ENCODE peak calls at places on chromosome 2, in ten cellular contexts. U is foreskin keratinocyte; R is right cardiac atrium; V is GM12891; J is fibroblast of villous mesenchyme; G is AG10803; E is amniotic stem cell; X is HFFc6; I is tibial artery; W is activated CD4-positive, alpha-beta T cell treated with anti-CD3 and anti-CD28 coated beads, Interleukin-2, amount 50 U/mL, for 4 hours. K is an unnamed sample.

GRCh38 chr2:197113221-197113831 is 186.8 kb upstream of the PGAP1 start:
- DNase-seq in G (peak), E (peak), W (no peak), I (no peak), V (peak), R (no peak), U (no peak), X (no peak), J (peak), K (no peak)

GRCh38 chr2:112159454-112159921 is 21.3 kb downstream of the FBLN7 start:
- DNase-seq in G (no peak), U (no peak), I (no peak), E (no peak), V (no peak), R (no peak), X (no peak), J (no peak), W (no peak), K (no peak)

GRCh38 chr2:84908948-84909713 is 3.7 kb downstream of the TMSB10 start:
- DNase-seq in J (no peak), G (no peak), U (no peak), V (no peak), X (no peak), R (no peak), E (no peak), I (no peak), W (no peak), K (peak)

GRCh38 chr2:212596688-212597087 is 58.1 kb upstream of the ERBB4 start:
- DNase-seq in X (no peak), I (no peak), W (no peak), R (no peak), U (no peak), J (no peak), V (no peak), G (no peak), E (no peak), K (no peak)

GRCh38 chr2:237695201-237695780 is 67.9 kb downstream of the LRRFIP1 start:
- DNase-seq in G (peak), W (no peak), U (peak), R (no peak), X (peak), I (no peak), V (no peak), J (peak), E (peak), K (no peak)

GRCh38 chr2:218882866-218883366 is 2.3 kb downstream of the WNT10A start:
- DNase-seq in G (no peak), V (peak), W (no peak), J (no peak), U (peak), X (peak), R (no peak), I (no peak), E (no peak), K (no peak)

GRCh38 chr2:50922506-50922905 is 109.4 kb downstream of the NRXN1 start:
- DNase-seq in E (no peak), V (no peak), G (no peak), I (no peak), U (no peak), J (no peak), W (no peak), R (no peak), X (no peak), K (no peak)

GRCh38 chr2:152525277-152525838 is 190.4 kb downstream of the FMNL2 start:
- DNase-seq in X (peak), G (peak), R (peak), V (no peak), W (no peak), I (no peak), J (peak), E (no peak), U (peak), K (no peak)

GRCh38 chr2:129957891-129958290 is 21.6 kb upstream of the RAB6C start:
- DNase-seq in R (no peak), X (no peak), U (peak), G (no peak), E (no peak), W (no peak), I (no peak), V (no peak), J (no peak), K (no peak)

GRCh38 chr2:107448160-107448559 is 378.5 kb upstream of the RGPD4 start:
- DNase-seq in E (no peak), V (no peak), I (no peak), W (no peak), R (no peak), J (no peak), X (no peak), G (no peak), U (no peak), K (no peak)

GRCh38 chr2:159613515-159614336 is 2.6 kb downstream of the BAZ2B start:
- DNase-seq in G (peak), X (peak), E (no peak), R (no peak), J (peak), I (no peak), V (no peak), W (no peak), U (no peak), K (no peak)

GRCh38 chr2:52956766-52957165 is 810.8 kb upstream of the CHAC2 start:
- DNase-seq in X (no peak), E (no peak), V (no peak), R (no peak), J (no peak), U (no peak), W (no peak), G (no peak), I (no peak), K (no peak)

GRCh38 chr2:234377761-234378341 is 119.0 kb downstream of the ARL4C start:
- DNase-seq in X (no peak), V (no peak), R (no peak), E (no peak), G (peak), J (peak), U (no peak), W (no peak), I (no peak), K (no peak)

GRCh38 chr2:224147174-224147573 is 108.1 kb upstream of the SERPINE2 start:
- DNase-seq in E (no peak), R (no peak), J (peak), U (peak), I (no peak), W (no peak), V (no peak), G (no peak), X (peak), K (no peak)

GRCh38 chr2:20622731-20623130 is 28.2 kb downstream of the HS1BP3 start:
- DNase-seq in U (no peak), X (no peak), V (no peak), J (no peak), G (no peak), R (peak), I (peak), W (no peak), E (no peak), K (no peak)

K was measured in right atrium auricular region.